ENCODE peak calls at places on chromosomes 12 and 14, in seven cellular contexts. F is fibroblast of the conjunctiva; T is left lung; B is nucleus accumbens; K is non-pigmented ciliary epithelial cell; S is stimulated activated CD4-positive, alpha-beta T cell treated with anti-CD3 and anti-CD28 coated beads, Interleukin-15, amount 100 ng/mL, for 1 hour; L is heart right ventricle. Q is an unnamed sample.

GRCh38 chr12:80648866-80649265 is 58.6 kb upstream of the MYF6 start:
- DNase-seq in T (no peak), F (peak), B (no peak), K (peak), L (no peak), S (no peak), Q (no peak)

GRCh38 chr14:50354527-50354926 is 42.2 kb downstream of the CDKL1 start:
- DNase-seq in B (no peak), L (no peak), K (no peak), T (no peak), F (no peak), S (no peak), Q (no peak)

GRCh38 chr14:34794941-34795340 is 80.2 kb downstream of the BAZ1A start:
- DNase-seq in L (no peak), S (no peak), T (no peak), B (no peak), K (no peak), F (no peak), Q (no peak)

GRCh38 chr12:57243521-57244305 is 7.3 kb downstream of the STAC3 start:
- DNase-seq in K (no peak), B (peak), S (peak), T (peak), F (peak), L (peak), Q (peak)

GRCh38 chr12:30783946-30784345 is 29.2 kb upstream of the CAPRIN2 start:
- DNase-seq in F (no peak), B (no peak), T (no peak), K (no peak), S (no peak), L (no peak), Q (no peak)

GRCh38 chr14:36817071-36817930 is 155.6 kb downstream of the PAX9 start:
- DNase-seq in S (no peak), L (no peak), B (no peak), K (no peak), T (no peak), F (no peak), Q (no peak)

GRCh38 chr12:84955298-84955697 is 42.7 kb upstream of the SLC6A15 start:
- DNase-seq in S (no peak), T (no peak), K (no peak), F (no peak), B (no peak), L (no peak), Q (no peak)

GRCh38 chr14:90305176-90305601 is 26.6 kb downstream of the NRDE2 start:
- DNase-seq in B (no peak), S (no peak), L (no peak), K (no peak), T (no peak), F (no peak), Q (no peak)

GRCh38 chr12:50246873-50247612 is 36.3 kb downstream of the LIMA1 start:
- DNase-seq in T (no peak), L (peak), B (no peak), K (peak), F (peak), S (no peak), Q (peak)

GRCh38 chr12:40010899-40011774 is 94.7 kb downstream of the SLC2A13 start:
- DNase-seq in T (no peak), B (peak), K (peak), L (no peak), F (peak), S (no peak), Q (peak)

GRCh38 chr12:32512910-32513309 is 113.6 kb downstream of the FGD4 start:
- DNase-seq in S (no peak), F (no peak), K (no peak), T (no peak), B (no peak), L (no peak), Q (no peak)

GRCh38 chr12:12592930-12593329 is 18.7 kb upstream of the CREBL2 start:
- DNase-seq in F (no peak), S (no peak), K (no peak), L (no peak), B (no peak), T (no peak), Q (no peak)

GRCh38 chr12:121983546-121984205 is 38.0 kb upstream of the BCL7A start:
- DNase-seq in K (no peak), T (no peak), B (no peak), F (no peak), S (no peak), L (no peak), Q (no peak)

GRCh38 chr14:104513641-104514046 is 65.9 kb upstream of the C14orf180 start:
- DNase-seq in T (no peak), K (no peak), B (no peak), L (no peak), F (no peak), S (no peak), Q (no peak)

GRCh38 chr14:74583689-74584434 is 28.2 kb downstream of the LTBP2 start:
- DNase-seq in K (peak), B (no peak), T (no peak), L (no peak), S (no peak), F (no peak), Q (no peak)

GRCh38 chr12:106039242-106039641 is 99.5 kb downstream of the NUAK1 start:
- DNase-seq in F (no peak), S (no peak), B (no peak), K (no peak), T (peak), L (peak), Q (no peak)

GRCh38 chr14:49982082-49982481 is 89.2 kb downstream of the ARF6 start:
- DNase-seq in S (no peak), L (no peak), B (no peak), T (no peak), F (no peak), K (no peak), Q (no peak)

GRCh38 chr14:51774209-51774608 is 86.2 kb upstream of the GNG2 start:
- DNase-seq in F (no peak), T (no peak), B (no peak), K (no peak), L (no peak), S (no peak), Q (no peak)

GRCh38 chr12:95633671-95634465 is 82.6 kb upstream of the USP44 start:
- DNase-seq in T (no peak), L (no peak), B (no peak), F (no peak), S (no peak), K (no peak), Q (no peak)

GRCh38 chr14:30710870-30711269 is 88.8 kb downstream of the SCFD1 start:
- DNase-seq in T (no peak), K (no peak), S (no peak), B (no peak), F (no peak), L (no peak), Q (no peak)

GRCh38 chr12:124995200-124995961 is 1.9 kb downstream of the BRI3BP start:
- DNase-seq in K (no peak), F (no peak), T (peak), S (no peak), L (no peak), B (no peak), Q (no peak)

GRCh38 chr14:52919971-52920370 is 30.9 kb downstream of the FERMT2 start:
- DNase-seq in K (no peak), B (no peak), L (no peak), T (no peak), S (no peak), F (no peak), Q (no peak)

GRCh38 chr14:25069889-25070288 is 19.9 kb upstream of the STXBP6 start:
- DNase-seq in T (no peak), F (no peak), S (no peak), K (no peak), L (no peak), B (no peak), Q (no peak)

GRCh38 chr12:111991946-111992345 is 21.0 kb downstream of the TMEM116 start:
- DNase-seq in F (no peak), T (no peak), S (no peak), B (no peak), L (no peak), K (no peak), Q (no peak)

GRCh38 chr12:12159988-12160387 is 89.2 kb downstream of the BCL2L14 start:
- DNase-seq in L (no peak), K (no peak), F (no peak), B (no peak), S (no peak), T (no peak), Q (no peak)

GRCh38 chr14:49769171-49769570 is 1.2 kb downstream of the KLHDC2 start:
- DNase-seq in T (no peak), L (no peak), B (no peak), K (no peak), F (no peak), S (no peak), Q (no peak)

GRCh38 chr12:57196439-57196838 is 20.2 kb upstream of the NXPH4 start:
- DNase-seq in S (no peak), T (no peak), B (no peak), K (no peak), F (no peak), L (no peak), Q (no peak)

GRCh38 chr14:101665478-101666078 is 95.9 kb upstream of the PPP2R5C start:
- DNase-seq in K (peak), T (no peak), L (no peak), B (no peak), S (peak), F (peak), Q (no peak)

GRCh38 chr12:72790273-72790672 is 518.1 kb downstream of the TRHDE start:
- DNase-seq in T (no peak), K (no peak), L (no peak), F (no peak), S (no peak), B (no peak), Q (no peak)

GRCh38 chr12:117311-117710 is 50.7 kb downstream of the IQSEC3 start:
- DNase-seq in K (no peak), B (no peak), T (no peak), L (no peak), S (no peak), F (no peak), Q (no peak)

GRCh38 chr12:50533203-50533584 is 28.4 kb downstream of the DIP2B start:
- DNase-seq in F (no peak), S (no peak), K (peak), B (no peak), T (no peak), L (no peak), Q (no peak)

GRCh38 chr12:101935769-101936741 is 58.7 kb downstream of the DRAM1 start:
- DNase-seq in F (peak), T (no peak), S (no peak), K (peak), L (peak), B (no peak), Q (peak)

GRCh38 chr14:97329701-97330100 is 532.5 kb downstream of the VRK1 start:
- DNase-seq in F (no peak), T (no peak), B (no peak), L (no peak), K (no peak), S (no peak), Q (no peak)

GRCh38 chr12:71421007-71421406 is 18.6 kb upstream of the LGR5 start:
- DNase-seq in B (no peak), T (peak), L (no peak), F (no peak), K (no peak), S (no peak), Q (no peak)

Q was measured in left cardiac atrium.